ENCODE peak calls at places on chromosomes 6 and 20, in nine cellular contexts. P is CD8-positive, alpha-beta memory T cell; F is transverse colon; E is neural progenitor cell; Y is fibroblast of lung; M is endodermal cell; G is suprapubic skin; K is CD8-positive, alpha-beta T cell; I is cardiac muscle cell. R is an unnamed sample.

GRCh38 chr6:16553531-16553930 is 207.7 kb downstream of the ATXN1 start:
- DNase-seq in G (no peak), Y (no peak), P (no peak), I (no peak), K (no peak), E (no peak), F (no peak), M (no peak), R (no peak)

GRCh38 chr20:18404172-18404571 is 62.7 kb downstream of the DZANK1 start:
- DNase-seq in M (no peak), P (no peak), Y (no peak), F (no peak), K (no peak), E (no peak), G (no peak), I (no peak), R (no peak)

GRCh38 chr6:38909020-38909730 is 139.4 kb upstream of the GLP1R start:
- DNase-seq in K (no peak), G (no peak), I (no peak), F (no peak), Y (peak; percentile 1), M (no peak), E (no peak), P (no peak), R (no peak)

GRCh38 chr20:17669306-17669931 is 12.6 kb downstream of the RRBP1 start:
- DNase-seq in Y (no peak), P (no peak), M (no peak), F (no peak), K (no peak), E (no peak), I (no peak), G (no peak), R (no peak)

GRCh38 chr6:56714982-56715456 is 72.3 kb upstream of the DST start:
- DNase-seq in P (no peak), M (peak; percentile 59), E (peak; percentile 11), K (no peak), G (no peak), I (no peak), F (no peak), Y (peak; percentile 81), R (no peak)

GRCh38 chr6:13859871-13860555 is 45.7 kb upstream of the MCUR1 start:
- DNase-seq in I (no peak), P (no peak), E (no peak), G (no peak), K (no peak), Y (no peak), M (peak; percentile 69), F (no peak), R (no peak)

GRCh38 chr6:14975124-14975815 is 270.6 kb upstream of the JARID2 start:
- DNase-seq in I (no peak), M (no peak), F (no peak), G (no peak), E (peak; percentile 23), K (no peak), P (no peak), Y (peak; percentile 48), R (no peak)

GRCh38 chr6:79913369-79913768 is 34.0 kb downstream of the ELOVL4 start:
- DNase-seq in Y (no peak), K (no peak), P (peak; percentile 9), G (no peak), M (peak; percentile 51), I (no peak), F (peak; percentile 15), E (no peak), R (no peak)

GRCh38 chr6:7169296-7169721 is 61.5 kb downstream of the RREB1 start:
- DNase-seq in K (no peak), G (no peak), P (no peak), I (no peak), E (no peak), Y (peak; percentile 66), F (no peak), M (no peak), R (no peak)

GRCh38 chr6:79431469-79431868 is 105.8 kb downstream of the LCA5 start:
- DNase-seq in M (peak; percentile 71), P (no peak), Y (no peak), E (peak; percentile 57), G (no peak), F (no peak), K (no peak), I (peak; percentile 13), R (no peak)

GRCh38 chr6:92892626-92893025 is 526.7 kb downstream of the EPHA7 start:
- DNase-seq in E (no peak), M (no peak), G (no peak), F (no peak), P (no peak), Y (peak; percentile 37), K (no peak), I (no peak), R (no peak)

GRCh38 chr20:35129647-35130069 is 17.5 kb downstream of the EDEM2 start:
- DNase-seq in F (no peak), P (no peak), I (no peak), M (no peak), G (no peak), E (no peak), Y (peak; percentile 47), K (no peak), R (no peak)

GRCh38 chr20:48631114-48632016 is 196.4 kb downstream of the PREX1 start:
- DNase-seq in G (no peak), Y (peak; percentile 51), F (no peak), K (no peak), I (no peak), P (no peak), M (no peak), E (no peak), R (no peak)

GRCh38 chr6:45377041-45377554 is 636 bp downstream of the SUPT3H start:
- DNase-seq in Y (peak; percentile 31), F (no peak), K (no peak), G (no peak), M (no peak), P (no peak), I (peak; percentile 22), E (no peak), R (no peak)

GRCh38 chr20:56778765-56779195 is 149.7 kb downstream of the TFAP2C start:
- DNase-seq in P (no peak), I (peak; percentile 28), E (peak; percentile 37), K (no peak), M (peak; percentile 69), Y (peak; percentile 52), F (no peak), G (no peak), R (no peak)

GRCh38 chr6:14094721-14095120 is 22.9 kb upstream of the CD83 start:
- DNase-seq in K (no peak), I (no peak), G (no peak), E (no peak), P (no peak), Y (no peak), M (no peak), F (no peak), R (no peak)

GRCh38 chr6:25359191-25359861 is 80.2 kb downstream of the CARMIL1 start:
- DNase-seq in Y (peak; percentile 76), E (peak; percentile 29), K (no peak), P (no peak), G (no peak), F (no peak), I (peak; percentile 63), M (peak; percentile 45), R (no peak)

DNA sequence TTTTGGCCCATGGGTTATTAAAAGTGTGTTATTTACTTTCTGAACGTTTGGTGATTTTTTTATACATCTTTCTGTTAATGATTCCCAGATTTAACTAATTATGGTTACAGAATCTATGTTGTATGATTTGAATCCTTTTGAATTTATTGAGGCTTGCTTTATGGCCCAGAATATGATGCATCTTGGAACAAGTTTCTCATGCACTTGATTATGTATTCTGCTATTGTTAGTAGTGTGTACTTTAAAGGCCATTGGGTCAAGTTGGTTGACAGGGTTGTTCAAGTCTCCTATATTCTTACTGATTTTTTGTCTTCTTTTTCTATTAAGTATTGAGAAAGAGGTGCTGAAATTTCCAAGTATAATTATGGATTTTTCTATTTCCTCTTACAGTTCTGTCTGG is 105.0 kb upstream of the FOXO3 start:
- DNase-seq in F (no peak), G (no peak), M (no peak), K (no peak), Y (no peak), P (no peak), I (no peak), E (no peak), R (no peak)
- H3K4me1 ChIP-seq in F (peaks cover 29% of the 10 kb centered on the region), G (no peaks in the 10 kb centered on the region), M (peaks cover 4% of the 10 kb centered on the region), K (no peaks in the 10 kb centered on the region), Y (no peaks in the 10 kb centered on the region), P (no peaks in the 10 kb centered on the region), I (peaks cover 3% of the 10 kb centered on the region), E (peaks cover 12% of the 10 kb centered on the region), R (peaks cover 3% of the 10 kb centered on the region)

DNA sequence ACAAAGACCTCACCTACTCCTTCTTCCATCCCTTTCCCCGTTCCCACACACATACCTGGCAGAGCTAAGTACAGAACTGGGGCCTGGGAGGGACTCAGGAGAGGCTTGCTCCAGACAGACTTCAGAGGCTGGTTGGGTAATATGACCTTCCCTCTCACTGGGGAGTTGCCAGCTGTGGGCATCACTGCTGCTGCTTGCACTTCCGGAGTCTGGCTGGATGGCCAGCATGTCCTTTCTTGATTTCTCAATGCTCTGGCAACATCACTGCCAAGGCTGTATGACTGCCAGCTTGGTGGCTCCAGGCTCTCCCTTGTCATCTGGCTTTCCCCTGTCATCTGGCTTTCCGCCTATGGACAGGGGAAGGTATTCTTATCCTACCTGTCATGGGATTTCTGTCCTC is 47.8 kb downstream of the CDH22 start:
- DNase-seq in F (no peak), K (no peak), G (no peak), I (no peak), Y (no peak), E (no peak), P (no peak), M (no peak), R (no peak)
- H3K27me3 ChIP-seq in F (peaks cover 53% of the 10 kb centered on the region), K (no peaks in the 10 kb centered on the region), G (peaks cover 45% of the 10 kb centered on the region), I (no peaks in the 10 kb centered on the region), Y (peaks cover 5% of the 10 kb centered on the region), E (peaks cover 32% of the 10 kb centered on the region), P (peaks cover 4% of the 10 kb centered on the region), M (peaks cover 7% of the 10 kb centered on the region), R (no peaks in the 10 kb centered on the region)

DNA sequence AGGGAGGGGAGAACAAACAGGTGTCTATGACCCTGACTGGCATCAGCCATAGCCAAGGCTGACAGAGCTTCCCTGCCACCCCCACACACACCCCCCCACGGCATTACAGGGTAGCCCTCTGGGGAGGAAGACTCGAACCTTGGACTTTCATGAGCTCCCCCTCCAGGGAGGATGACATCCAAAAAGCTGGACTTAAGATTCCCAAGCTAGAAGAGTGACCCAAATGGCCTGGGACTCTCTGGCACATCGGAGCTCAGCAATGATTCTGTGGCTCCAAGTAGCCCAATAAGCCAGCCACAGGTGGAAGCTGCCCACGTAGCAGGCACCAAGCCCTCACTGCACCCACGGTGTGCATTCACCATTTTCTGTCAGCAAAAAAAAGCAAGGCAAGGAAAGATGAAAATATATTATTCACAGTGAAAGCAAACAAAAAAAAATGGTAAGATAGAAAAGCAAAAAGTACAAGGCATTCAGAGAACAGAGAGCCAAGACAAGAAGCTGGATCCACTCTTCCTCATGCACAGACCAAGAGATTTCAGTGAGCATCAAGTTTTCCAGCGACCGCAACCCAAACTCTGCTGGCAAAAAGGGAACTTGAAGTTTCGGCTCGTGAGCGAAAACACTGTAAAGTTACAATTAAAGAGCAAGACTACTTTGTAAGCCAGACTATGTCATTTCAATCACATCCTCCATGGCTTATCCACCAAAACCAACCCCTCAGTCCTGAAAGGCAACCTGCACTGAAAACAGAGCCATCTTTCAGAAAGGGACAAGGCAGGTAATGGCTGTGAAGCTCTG is 10.9 kb downstream of the JAG1 start:
- DNase-seq in P (no peak), I (no peak), Y (no peak), K (no peak), F (no peak), E (no peak), M (peak; percentile 34), G (no peak), R (no peak)
- H3K4me1 ChIP-seq in P (no peaks in the 10 kb centered on the region), I (peaks cover 51% of the 10 kb centered on the region), Y (peaks cover 8% of the 10 kb centered on the region), K (no peaks in the 10 kb centered on the region), F (peaks cover 58% of the 10 kb centered on the region), E (peaks cover 58% of the 10 kb centered on the region), M (peaks cover 14% of the 10 kb centered on the region), G (peaks cover 91% of the 10 kb centered on the region), R (peaks cover 23% of the 10 kb centered on the region)

GRCh38 chr6:149995971-149996370 is 29.4 kb downstream of the RAET1L start:
- DNase-seq in P (no peak), K (no peak), Y (no peak), F (no peak), M (no peak), G (no peak), I (no peak), E (no peak), R (no peak)
- H3K27me3 ChIP-seq in P (peaks cover 22% of the 10 kb centered on the region), K (peaks cover 4% of the 10 kb centered on the region), Y (peaks cover 29% of the 10 kb centered on the region), F (peaks cover 97% of the 10 kb centered on the region), M (peaks cover 67% of the 10 kb centered on the region), G (peaks cover 90% of the 10 kb centered on the region), I (peaks cover 67% of the 10 kb centered on the region), E (peaks cover 67% of the 10 kb centered on the region), R (peaks cover 30% of the 10 kb centered on the region)

R was measured in iPS DF 6.9.